ENCODE peak calls at places on chromosomes 3 and 15, in five cellular contexts. W is keratinocyte; N is gastrocnemius medialis; H is CD4-positive, alpha-beta memory T cell; O is IMR-90. F is an unnamed sample.

GRCh38 chr3:61628636-61629035 is 67.3 kb downstream of the PTPRG start:
- DNase-seq in O (no peak), N (no peak), W (no peak), H (no peak), F (no peak)

GRCh38 chr3:100591411-100591810 is 18.0 kb upstream of the ADGRG7 start:
- DNase-seq in N (no peak), W (no peak), O (no peak), H (no peak), F (no peak)

GRCh38 chr15:40059821-40060220 is 20.8 kb upstream of the SRP14 start:
- DNase-seq in N (no peak), O (no peak), H (no peak), W (no peak), F (no peak)

GRCh38 chr3:45417949-45418847 is 29.8 kb downstream of the LARS2 start:
- DNase-seq in H (no peak), N (no peak), W (no peak), O (no peak), F (no peak)

GRCh38 chr3:7015683-7016440 is 154.9 kb downstream of the GRM7 start:
- DNase-seq in H (no peak), W (no peak), O (no peak), N (no peak), F (no peak)

GRCh38 chr3:149472393-149472792 is 2.1 kb upstream of the TM4SF4 start:
- DNase-seq in O (peak; percentile 59), W (no peak), N (peak; percentile 23), H (no peak), F (no peak)

GRCh38 chr15:70582143-70582945 is 181.0 kb downstream of the UACA start:
- DNase-seq in H (no peak), W (no peak), O (peak; percentile 82), N (peak; percentile 48), F (no peak)

GRCh38 chr3:193975072-193975535 is 160.8 kb upstream of the HES1 start:
- DNase-seq in W (no peak), N (no peak), O (no peak), H (no peak), F (no peak)

GRCh38 chr3:194570898-194571297 is 62.3 kb downstream of the TMEM44 start:
- DNase-seq in O (no peak), H (no peak), N (no peak), W (no peak), F (no peak)

GRCh38 chr15:76209948-76210347 is 101.3 kb downstream of the ETFA start:
- DNase-seq in N (no peak), O (no peak), W (no peak), H (no peak), F (no peak)

GRCh38 chr15:29656636-29657475 is 165.4 kb downstream of the TJP1 start:
- DNase-seq in W (no peak), H (no peak), N (no peak), O (no peak), F (no peak)

GRCh38 chr3:68861521-68861920 is 70.8 kb downstream of the TAFA4 start:
- DNase-seq in W (no peak), N (no peak), H (no peak), O (no peak), F (no peak)

GRCh38 chr3:57983734-57984518 is 24.3 kb upstream of the FLNB start:
- DNase-seq in W (no peak), H (peak; percentile 16), N (peak; percentile 53), O (peak; percentile 95), F (no peak)

GRCh38 chr3:173397161-173398110 is at the start of gene NLGN1:
- DNase-seq in N (peak; percentile 28), H (no peak), O (peak; percentile 72), W (no peak), F (no peak)

GRCh38 chr3:117735481-117736101 is 1026.0 kb downstream of the TUSC7 start:
- DNase-seq in H (no peak), W (no peak), N (no peak), O (peak; percentile 91), F (no peak)

GRCh38 chr3:156297582-156297981 is 177.2 kb downstream of the KCNAB1 start:
- DNase-seq in O (no peak), W (no peak), H (no peak), N (no peak), F (no peak)

GRCh38 chr3:195164573-195165263 is 106.2 kb downstream of the XXYLT1 start:
- DNase-seq in W (no peak), N (no peak), O (no peak), H (no peak), F (no peak)

GRCh38 chr3:97264180-97264579 is 449.8 kb downstream of the EPHA6 start:
- DNase-seq in O (no peak), W (no peak), H (no peak), N (no peak), F (no peak)

GRCh38 chr15:79562538-79563298 is 130.6 kb downstream of the MINAR1 start:
- DNase-seq in H (no peak), N (no peak), W (no peak), O (no peak), F (no peak)

GRCh38 chr15:25866251-25866650 is 3.1 kb upstream of the ATP10A start:
- DNase-seq in N (no peak), H (no peak), W (no peak), O (no peak), F (no peak)

GRCh38 chr3:46935989-46936620 is 40.4 kb downstream of the CCDC12 start:
- DNase-seq in H (no peak), O (no peak), W (no peak), N (peak; percentile 11), F (no peak)

GRCh38 chr3:30502742-30503073 is 103.7 kb upstream of the TGFBR2 start:
- DNase-seq in H (no peak), W (peak; percentile 95), N (no peak), O (peak; percentile 76), F (no peak)

GRCh38 chr3:70916375-70917055 is 604.1 kb upstream of the MDFIC2 start:
- DNase-seq in N (no peak), H (no peak), O (peak; percentile 8), W (no peak), F (no peak)

GRCh38 chr3:32421991-32422859 is 30.6 kb downstream of the CMTM7 start:
- DNase-seq in W (no peak), N (peak; percentile 77), O (peak; percentile 73), H (no peak), F (no peak)

GRCh38 chr3:138642226-138642926 is 33.8 kb downstream of the FAIM start:
- DNase-seq in W (no peak), O (no peak), H (no peak), N (no peak), F (no peak)

GRCh38 chr15:62895139-62895866 is 147.2 kb upstream of the TPM1 start:
- DNase-seq in W (no peak), H (no peak), N (no peak), O (peak; percentile 88), F (no peak)

GRCh38 chr3:30273304-30274072 is 332.9 kb upstream of the TGFBR2 start:
- DNase-seq in W (no peak), H (no peak), N (no peak), O (peak; percentile 44), F (no peak)

GRCh38 chr15:33022629-33023028 is 171.9 kb downstream of the FMN1 start:
- DNase-seq in O (peak; percentile 70), W (peak; percentile 23), N (peak; percentile 89), H (no peak), F (no peak)

GRCh38 chr15:90036343-90036742 is 35.2 kb downstream of the ZNF710 start:
- DNase-seq in H (no peak), O (no peak), N (peak; percentile 7), W (no peak), F (no peak)
- H3K4me1 ChIP-seq in H (peaks cover 65% of the 10 kb centered on the region), O (peaks cover 33% of the 10 kb centered on the region), N (peaks cover 51% of the 10 kb centered on the region), W (peaks cover 35% of the 10 kb centered on the region), F (peaks cover 46% of the 10 kb centered on the region)

DNA sequence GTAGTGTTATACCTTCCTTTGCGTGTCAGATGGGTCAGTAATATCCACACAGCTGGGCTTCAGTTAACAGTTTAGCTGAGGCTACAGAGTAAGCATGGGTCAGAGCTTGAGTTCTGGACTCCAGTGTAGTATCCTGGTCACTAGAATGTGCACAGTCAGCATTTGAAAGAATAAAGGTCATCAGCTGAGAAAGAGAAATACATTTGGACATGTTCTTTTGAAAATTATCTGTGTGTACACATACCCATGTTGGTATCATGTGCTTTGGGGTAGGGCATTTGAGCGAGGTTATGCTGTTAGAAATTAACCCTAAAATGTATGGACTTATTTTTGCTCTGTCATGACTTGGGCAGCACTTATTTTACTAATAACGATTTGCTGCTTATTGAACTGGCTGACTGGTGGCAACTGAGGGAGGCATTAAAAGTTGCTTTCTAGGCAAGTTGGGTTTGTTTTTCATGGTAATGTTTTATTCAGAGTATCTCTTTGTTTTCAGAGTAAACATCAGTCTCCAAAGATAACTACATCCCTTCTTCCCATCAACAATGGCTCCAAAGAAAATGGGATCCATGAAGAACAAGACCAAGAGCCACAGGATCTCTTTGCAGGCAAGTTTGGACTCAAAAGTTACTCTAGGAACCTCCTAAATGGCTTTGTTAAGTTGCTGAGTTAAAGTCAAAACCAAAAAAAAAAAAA is 16.4 kb downstream of the SNX1 start:
- DNase-seq in H (no peak), N (no peak), W (no peak), O (no peak), F (no peak)
- H3K4me1 ChIP-seq in H (peaks cover 34% of the 10 kb centered on the region), N (peaks cover 58% of the 10 kb centered on the region), W (no peaks in the 10 kb centered on the region), O (peaks cover 4% of the 10 kb centered on the region), F (peaks cover 23% of the 10 kb centered on the region)

GRCh38 chr3:24715171-24715792 is 220.6 kb upstream of the THRB start:
- DNase-seq in W (no peak), N (no peak), O (no peak), H (no peak), F (no peak)
- H3K4me1 ChIP-seq in W (no peaks in the 10 kb centered on the region), N (no peaks in the 10 kb centered on the region), O (no peaks in the 10 kb centered on the region), H (no peaks in the 10 kb centered on the region), F (no peaks in the 10 kb centered on the region)

DNA sequence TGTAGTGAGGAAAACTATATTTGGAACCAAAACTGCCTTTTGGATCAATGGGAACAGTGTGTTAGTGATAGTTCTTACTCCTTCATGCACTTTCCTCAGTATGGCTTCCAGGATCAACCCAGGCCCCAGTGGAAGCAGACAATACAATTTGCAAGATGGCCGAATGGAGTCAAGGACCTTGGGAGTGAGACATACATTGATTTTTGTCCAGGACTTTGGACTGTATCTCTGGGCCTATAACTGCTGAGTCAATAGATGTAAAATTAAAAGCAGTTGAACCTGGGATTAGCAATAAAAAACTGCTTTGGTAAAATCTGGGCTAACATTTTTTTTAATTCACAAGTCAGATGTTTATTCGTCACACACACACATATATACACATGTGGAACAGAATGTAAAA is 1.8 kb downstream of the ARRDC4 start:
- DNase-seq in H (no peak), O (no peak), N (no peak), W (no peak), F (no peak)
- H3K4me1 ChIP-seq in H (no peaks in the 10 kb centered on the region), O (peaks cover 5% of the 10 kb centered on the region), N (peaks cover 36% of the 10 kb centered on the region), W (peaks cover 26% of the 10 kb centered on the region), F (peaks cover 13% of the 10 kb centered on the region)

DNA sequence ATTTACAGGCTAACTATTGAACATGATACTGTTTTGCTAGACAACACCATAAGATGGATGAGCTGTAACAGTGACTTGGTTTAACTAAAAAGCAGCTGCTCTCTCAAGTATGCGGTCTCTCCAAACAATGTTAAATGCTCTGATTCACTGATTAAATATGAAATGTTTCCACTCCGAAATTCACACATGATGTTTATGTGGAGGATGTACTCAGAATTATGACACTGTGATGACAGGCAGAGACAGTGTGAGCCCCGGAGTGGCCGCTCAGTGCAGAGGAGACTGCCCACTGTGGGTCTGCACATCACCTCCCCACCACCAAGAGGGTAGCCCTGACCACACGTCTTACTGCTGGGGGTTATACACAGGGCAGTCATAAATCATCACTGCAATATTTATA is 84.0 kb upstream of the MEX3B start:
- DNase-seq in W (no peak), N (no peak), H (no peak), O (peak; percentile 96), F (no peak)
- H3K4me1 ChIP-seq in W (peaks cover 13% of the 10 kb centered on the region), N (no peaks in the 10 kb centered on the region), H (no peaks in the 10 kb centered on the region), O (peaks cover 28% of the 10 kb centered on the region), F (no peaks in the 10 kb centered on the region)

GRCh38 chr15:84599906-84600305 is 903 bp upstream of the ZSCAN2 start:
- DNase-seq in H (no peak), W (no peak), O (no peak), N (no peak), F (no peak)
- H3K4me1 ChIP-seq in H (peaks cover 40% of the 10 kb centered on the region), W (no peaks in the 10 kb centered on the region), O (peaks cover 1% of the 10 kb centered on the region), N (peaks cover 4% of the 10 kb centered on the region), F (peaks cover 33% of the 10 kb centered on the region)

F was measured in CD8-positive, alpha-beta T cell.